ENCODE peak calls at places on chromosomes 6 and 20, in eight cellular contexts. N is small intestine; X is gastrocnemius medialis; O is CD8-positive, alpha-beta memory T cell; M is endothelial cell of umbilical vein; E is endodermal cell; T is cardiac muscle cell; W is fibroblast of lung. S is an unnamed sample.

GRCh38 chr20:45969712-45970634 is 2.0 kb downstream of the ZNF335 start:
- DNase-seq in E (peak; percentile 81), W (peak; percentile 56), M (peak; percentile 43), N (peak; percentile 53), T (peak; percentile 73), O (no peak), X (no peak), S (peak; percentile 59)

GRCh38 chr20:10848810-10849370 is 175.1 kb upstream of the JAG1 start:
- DNase-seq in M (peak; percentile 62), T (no peak), N (peak; percentile 19), O (no peak), E (no peak), W (peak; percentile 98), X (no peak), S (no peak)

GRCh38 chr20:57220187-57221165 is 46.0 kb downstream of the BMP7 start:
- DNase-seq in W (no peak), M (no peak), E (no peak), O (no peak), X (no peak), N (no peak), T (no peak), S (no peak)

GRCh38 chr6:74073429-74073828 is 377.4 kb downstream of the CD109 start:
- DNase-seq in E (no peak), O (no peak), M (no peak), N (no peak), X (no peak), W (peak; percentile 62), T (no peak), S (no peak)

GRCh38 chr6:24949020-24949569 is 13.3 kb upstream of the RIPOR2 start:
- DNase-seq in T (no peak), W (no peak), E (no peak), O (no peak), N (peak; percentile 16), M (no peak), X (no peak), S (no peak)

GRCh38 chr6:147677647-147678046 is 169.2 kb downstream of the SAMD5 start:
- DNase-seq in T (no peak), E (no peak), N (no peak), M (no peak), W (no peak), O (no peak), X (no peak), S (no peak)

GRCh38 chr6:49799090-49799489 is 12.0 kb upstream of the PGK2 start:
- DNase-seq in O (no peak), M (no peak), N (no peak), T (no peak), X (no peak), W (no peak), E (no peak), S (no peak)

GRCh38 chr6:89359561-89359960 is 7.0 kb upstream of the UBE2J1 start:
- DNase-seq in T (no peak), E (no peak), W (no peak), M (no peak), O (no peak), N (no peak), X (no peak), S (no peak)

GRCh38 chr6:30311101-30311500 is 15.6 kb upstream of the TRIM39 start:
- DNase-seq in T (peak; percentile 33), X (no peak), W (peak; percentile 2), E (no peak), M (no peak), O (no peak), N (no peak), S (no peak)

GRCh38 chr6:148658701-148659100 is 88.1 kb upstream of the UST start:
- DNase-seq in N (no peak), W (no peak), O (no peak), X (no peak), M (no peak), E (no peak), T (no peak), S (no peak)

GRCh38 chr6:25202505-25202904 is 76.7 kb upstream of the CARMIL1 start:
- DNase-seq in M (peak; percentile 88), T (no peak), W (peak; percentile 85), O (no peak), N (no peak), E (no peak), X (no peak), S (no peak)

GRCh38 chr6:163417595-163417994 is 3.1 kb downstream of the QKI start:
- DNase-seq in O (no peak), E (no peak), N (no peak), M (peak; percentile 81), T (no peak), W (no peak), X (no peak), S (no peak)

GRCh38 chr20:62063981-62064787 is 1.5 kb downstream of the TAF4 start:
- DNase-seq in T (peak; percentile 56), M (no peak), W (no peak), O (no peak), X (no peak), E (peak; percentile 85), N (peak; percentile 63), S (no peak)

GRCh38 chr6:131950767-131951575 is at the start of gene CCN2:
- DNase-seq in W (peak; percentile 99), E (peak; percentile 98), M (peak; percentile 100), O (no peak), T (peak; percentile 91), X (peak; percentile 40), N (peak; percentile 32), S (peak; percentile 90)
- H3K27me3 ChIP-seq in W (no peaks in the 10 kb centered on the region), E (no peaks in the 10 kb centered on the region), M (no peaks in the 10 kb centered on the region), O (peaks cover 21% of the 10 kb centered on the region), T (no peaks in the 10 kb centered on the region), X (peaks cover 9% of the 10 kb centered on the region), N (peaks cover 3% of the 10 kb centered on the region), S (no peaks in the 10 kb centered on the region)

GRCh38 chr6:16244446-16244845 is 6.1 kb downstream of the GMPR start:
- DNase-seq in W (no peak), T (no peak), N (no peak), E (no peak), X (peak; percentile 57), M (no peak), O (no peak), S (no peak)

GRCh38 chr6:16243055-16243454 is 4.7 kb downstream of the GMPR start:
- DNase-seq in W (peak; percentile 92), M (peak; percentile 44), T (no peak), X (peak; percentile 71), O (no peak), N (no peak), E (no peak), S (peak; percentile 90)

GRCh38 chr6:16241321-16241689 is 2.9 kb downstream of the GMPR start:
- DNase-seq in E (no peak), X (no peak), M (no peak), N (no peak), O (no peak), T (no peak), W (no peak), S (no peak)

GRCh38 chr6:16244869-16245451 is 6.6 kb downstream of the GMPR start:
- DNase-seq in W (peak; percentile 51), E (no peak), T (peak; percentile 47), N (no peak), M (peak; percentile 30), X (no peak), O (no peak), S (no peak)

GRCh38 chr6:16243664-16244063 is 5.3 kb downstream of the GMPR start:
- DNase-seq in O (no peak), X (peak; percentile 38), T (no peak), N (no peak), E (no peak), W (no peak), M (no peak), S (no peak)
- H3K27ac ChIP-seq in O (no peak overlapping the region), X (peak overlapping the region; percentile 97), T (peak overlapping the region; percentile 32), N (no peak overlapping the region), E (no peak overlapping the region), W (no peak overlapping the region), M (no peak overlapping the region), S (peak overlapping the region; percentile 69)

DNA sequence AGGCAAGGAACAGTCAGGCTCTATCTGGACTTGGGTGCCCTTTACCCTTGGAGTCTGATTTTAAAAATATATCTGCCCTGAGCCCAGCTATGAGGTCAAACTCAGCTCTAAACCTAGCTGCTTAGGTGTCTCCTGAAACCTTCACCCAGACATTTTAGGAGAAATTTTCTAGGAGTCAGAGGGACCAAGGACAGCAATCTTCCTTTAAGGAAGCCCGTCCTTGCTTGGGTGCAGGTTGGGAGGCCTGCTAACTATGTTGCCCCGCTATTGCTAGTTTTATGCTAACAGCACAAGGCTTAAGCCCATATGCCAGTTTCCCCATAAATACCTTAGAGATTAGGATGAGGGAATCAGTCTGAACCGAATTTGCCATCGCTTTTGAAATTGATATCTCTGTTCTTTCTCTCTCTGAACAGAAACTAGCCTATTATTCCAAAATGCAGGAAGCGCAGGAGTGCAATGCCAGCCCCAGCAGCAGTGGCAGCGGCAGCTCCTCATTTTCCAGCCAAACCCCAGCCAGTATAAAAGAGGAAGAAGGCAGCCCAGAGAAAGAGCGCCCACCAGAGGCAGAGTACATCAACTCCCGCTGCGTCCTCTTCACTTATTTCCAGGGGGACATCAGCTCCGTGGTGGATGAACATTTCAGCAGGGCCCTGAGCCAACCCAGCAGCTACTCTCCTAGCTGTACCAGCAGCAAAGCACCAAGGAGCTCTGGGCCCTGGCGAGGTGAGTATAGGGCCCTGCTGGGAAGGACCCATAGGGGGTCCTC is 2.6 kb downstream of the VGLL2 start:
- DNase-seq in X (peak; percentile 34), M (no peak), O (no peak), E (peak; percentile 90), T (peak; percentile 38), N (no peak), W (no peak), S (no peak)
- H3K27me3 ChIP-seq in X (no peaks in the 10 kb centered on the region), M (peaks cover 92% of the 10 kb centered on the region), O (peaks cover 26% of the 10 kb centered on the region), E (peaks cover 99% of the 10 kb centered on the region), T (peaks cover 100% of the 10 kb centered on the region), N (peaks cover 57% of the 10 kb centered on the region), W (peaks cover 74% of the 10 kb centered on the region), S (peaks cover 93% of the 10 kb centered on the region)

GRCh38 chr6:39800388-39801032 is 8.3 kb downstream of the DAAM2 start:
- DNase-seq in O (no peak), W (no peak), T (no peak), X (no peak), E (no peak), N (no peak), M (no peak), S (no peak)

GRCh38 chr6:39801456-39802251 is 9.5 kb downstream of the DAAM2 start:
- DNase-seq in X (no peak), M (no peak), E (no peak), N (no peak), O (no peak), W (peak; percentile 35), T (no peak), S (no peak)

GRCh38 chr6:39806277-39806676 is 14.1 kb downstream of the DAAM2 start:
- DNase-seq in O (no peak), X (no peak), W (peak; percentile 61), N (no peak), M (no peak), T (no peak), E (no peak), S (no peak)

GRCh38 chr6:39803872-39804271 is 11.7 kb downstream of the DAAM2 start:
- DNase-seq in M (no peak), N (no peak), T (no peak), O (no peak), X (no peak), W (no peak), E (no peak), S (no peak)

GRCh38 chr6:39804666-39805065 is 12.5 kb downstream of the DAAM2 start:
- DNase-seq in E (no peak), M (no peak), W (peak; percentile 92), T (no peak), N (no peak), O (no peak), X (no peak), S (no peak)
- H3K27ac ChIP-seq in E (no peak overlapping the region), M (no peak overlapping the region), W (no peak overlapping the region), T (no peak overlapping the region), N (no peak overlapping the region), O (no peak overlapping the region), X (no peak overlapping the region), S (no peak overlapping the region)

GRCh38 chr6:156398371-156398770 is 378.8 kb upstream of the ARID1B start:
- DNase-seq in X (no peak), E (no peak), O (no peak), M (no peak), W (no peak), T (no peak), N (no peak), S (no peak)
- H3K27me3 ChIP-seq in X (peaks cover 10% of the 10 kb centered on the region), E (no peaks in the 10 kb centered on the region), O (no peaks in the 10 kb centered on the region), M (peaks cover 1% of the 10 kb centered on the region), W (no peaks in the 10 kb centered on the region), T (peaks cover 27% of the 10 kb centered on the region), N (no peaks in the 10 kb centered on the region), S (no peaks in the 10 kb centered on the region)

S was measured in tibial artery.